ENCODE peak calls at places on chromosomes 13 and 19, in ten cellular contexts. M, J, A, D, U, S, H, G, Q and X are unnamed samples.

GRCh38 chr19:18559685-18560084 is 2.0 kb downstream of the KXD1 start:
- DNase-seq in M (no peak), J (no peak), A (no peak), D (no peak), U (no peak), S (no peak), H (no peak), G (no peak), Q (no peak), X (no peak)

GRCh38 chr13:85651440-85651839 is 147.8 kb downstream of the SLITRK6 start:
- DNase-seq in M (no peak), J (no peak), A (no peak), D (no peak), U (no peak), S (peak; percentile 13), H (no peak), G (no peak), Q (no peak), X (no peak)

GRCh38 chr13:110756268-110756667 is 42.8 kb downstream of the ING1 start:
- DNase-seq in M (no peak), J (no peak), A (peak; percentile 72), D (no peak), U (no peak), S (no peak), H (no peak), G (no peak), Q (no peak), X (no peak)

GRCh38 chr13:36357692-36358091 is 11.5 kb upstream of the SPART start:
- DNase-seq in M (no peak), J (no peak), A (no peak), D (no peak), U (no peak), S (no peak), H (no peak), G (no peak), Q (no peak), X (no peak)

GRCh38 chr13:29038700-29039099 is 218.6 kb downstream of the MTUS2 start:
- DNase-seq in M (no peak), J (no peak), A (no peak), D (no peak), U (no peak), S (no peak), H (no peak), G (peak; percentile 18), Q (no peak), X (no peak)

GRCh38 chr19:14472202-14472961 is 2.8 kb downstream of the PTGER1 start:
- DNase-seq in M (peak; percentile 69), J (no peak), A (peak; percentile 60), D (no peak), U (peak; percentile 92), S (peak; percentile 72), H (peak; percentile 47), G (peak; percentile 95), Q (peak; percentile 89), X (peak; percentile 91)

GRCh38 chr13:30744056-30744684 is 8.8 kb downstream of the ALOX5AP start:
- DNase-seq in M (peak; percentile 24), J (no peak), A (peak; percentile 64), D (no peak), U (peak; percentile 84), S (peak; percentile 43), H (no peak), G (no peak), Q (no peak), X (no peak)

GRCh38 chr19:18672606-18673337 is 10.7 kb upstream of the CRTC1 start:
- DNase-seq in M (no peak), J (no peak), A (no peak), D (no peak), U (no peak), S (no peak), H (no peak), G (no peak), Q (no peak), X (no peak)

GRCh38 chr13:111390522-111391270 is 70.3 kb downstream of the TEX29 start:
- DNase-seq in M (no peak), J (no peak), A (no peak), D (no peak), U (no peak), S (no peak), H (no peak), G (peak; percentile 39), Q (no peak), X (peak; percentile 82)

GRCh38 chr19:50568321-50569022 is at the start of gene LRRC4B:
- DNase-seq in M (no peak), J (no peak), A (no peak), D (no peak), U (no peak), S (no peak), H (no peak), G (peak; percentile 84), Q (no peak), X (no peak)

GRCh38 chr13:47521895-47522487 is 479.1 kb downstream of the SUCLA2 start:
- DNase-seq in M (no peak), J (no peak), A (no peak), D (no peak), U (no peak), S (no peak), H (no peak), G (no peak), Q (no peak), X (no peak)

GRCh38 chr19:6890938-6891337 is 3.6 kb downstream of the ADGRE1 start:
- DNase-seq in M (no peak), J (no peak), A (no peak), D (no peak), U (peak; percentile 13), S (no peak), H (no peak), G (no peak), Q (no peak), X (no peak)

GRCh38 chr19:5624154-5624663 is 1.3 kb downstream of the SAFB start:
- DNase-seq in M (no peak), J (no peak), A (peak; percentile 46), D (no peak), U (peak; percentile 8), S (peak; percentile 45), H (peak; percentile 48), G (peak; percentile 45), Q (no peak), X (no peak)

GRCh38 chr19:34124828-34125227 is 47.5 kb upstream of the LSM14A start:
- DNase-seq in M (no peak), J (no peak), A (no peak), D (no peak), U (no peak), S (peak; percentile 8), H (no peak), G (no peak), Q (no peak), X (no peak)

GRCh38 chr13:109273326-109273751 is 513.0 kb downstream of the IRS2 start:
- DNase-seq in M (no peak), J (no peak), A (peak; percentile 39), D (no peak), U (no peak), S (peak; percentile 84), H (no peak), G (no peak), Q (no peak), X (no peak)

GRCh38 chr19:28948531-28948930 is 264.4 kb downstream of the UQCRFS1 start:
- DNase-seq in M (no peak), J (no peak), A (no peak), D (no peak), U (no peak), S (no peak), H (no peak), G (peak; percentile 11), Q (no peak), X (no peak)

GRCh38 chr13:50161052-50161451 is 145.8 kb downstream of the KCNRG start:
- DNase-seq in M (no peak), J (no peak), A (peak; percentile 36), D (no peak), U (no peak), S (peak; percentile 59), H (no peak), G (no peak), Q (no peak), X (no peak)

GRCh38 chr13:97353927-97354326 is 80.0 kb upstream of the RAP2A start:
- DNase-seq in M (no peak), J (no peak), A (peak; percentile 38), D (no peak), U (no peak), S (no peak), H (no peak), G (no peak), Q (no peak), X (no peak)

GRCh38 chr13:20497376-20497775 is 28.3 kb downstream of the CRYL1 start:
- DNase-seq in M (no peak), J (no peak), A (no peak), D (no peak), U (no peak), S (no peak), H (no peak), G (no peak), Q (no peak), X (no peak)

GRCh38 chr19:39792999-39793546 is 14.4 kb downstream of the LEUTX start:
- DNase-seq in M (peak; percentile 86), J (no peak), A (peak; percentile 71), D (peak; percentile 15), U (peak; percentile 77), S (peak; percentile 64), H (peak; percentile 68), G (peak; percentile 94), Q (peak; percentile 81), X (peak; percentile 91)

GRCh38 chr13:48533207-48533499 is 273 bp upstream of the RCBTB2 start:
- DNase-seq in M (no peak), J (no peak), A (no peak), D (no peak), U (no peak), S (no peak), H (no peak), G (no peak), Q (no peak), X (no peak)

GRCh38 chr19:9914315-9915207 is 21.8 kb downstream of the OLFM2 start:
- DNase-seq in M (peak; percentile 86), J (no peak), A (peak; percentile 86), D (no peak), U (peak; percentile 78), S (peak; percentile 93), H (no peak), G (peak; percentile 96), Q (peak; percentile 83), X (peak; percentile 95)

GRCh38 chr19:31664096-31664495 is 314.9 kb upstream of the TSHZ3 start:
- DNase-seq in M (no peak), J (no peak), A (no peak), D (no peak), U (no peak), S (no peak), H (no peak), G (no peak), Q (no peak), X (no peak)

GRCh38 chr19:3671680-3672574 is 28.3 kb downstream of the PIP5K1C start:
- DNase-seq in M (no peak), J (no peak), A (peak; percentile 53), D (no peak), U (no peak), S (no peak), H (no peak), G (peak; percentile 45), Q (no peak), X (no peak)

GRCh38 chr13:49238621-49239020 is 9.1 kb upstream of the CDADC1 start:
- DNase-seq in M (no peak), J (no peak), A (peak; percentile 54), D (no peak), U (no peak), S (peak; percentile 37), H (no peak), G (no peak), Q (no peak), X (no peak)

GRCh38 chr19:46878613-46879375 is 18.0 kb downstream of the ARHGAP35 start:
- DNase-seq in M (no peak), J (no peak), A (peak; percentile 92), D (no peak), U (no peak), S (peak; percentile 80), H (no peak), G (peak; percentile 36), Q (peak; percentile 20), X (no peak)

GRCh38 chr19:38733493-38734175 is 10.6 kb downstream of the CAPN12 start:
- DNase-seq in M (no peak), J (no peak), A (peak; percentile 48), D (no peak), U (no peak), S (no peak), H (no peak), G (no peak), Q (no peak), X (no peak)

GRCh38 chr13:40758811-40759210 is 12.2 kb downstream of the MRPS31 start:
- DNase-seq in M (no peak), J (no peak), A (no peak), D (no peak), U (no peak), S (no peak), H (no peak), G (no peak), Q (no peak), X (no peak)